ENCODE peak calls at places on chromosomes 7 and 10, in ten cellular contexts. Q is fibroblast of lung, B is GM23338, G is neural progenitor cell, C is hepatocyte, O is mammary epithelial cell, I is K562, J is H1, Y is H9, A is IMR-90. X is an unnamed sample.

GRCh38 chr10:121217331-121217730 is 366.2 kb downstream of the WDR11 start:
- DNase-seq in Q (no peak), B (no peak), G (no peak), C (no peak), O (no peak), I (no peak), J (no peak), Y (no peak), A (no peak), X (no peak)

GRCh38 chr7:127993317-127993716 is 37.9 kb downstream of the LRRC4 start:
- DNase-seq in Q (no peak), B (no peak), G (no peak), C (no peak), O (no peak), I (no peak), J (no peak), Y (no peak), A (no peak), X (no peak)

GRCh38 chr10:90138844-90139243 is 437.5 kb downstream of the KIF20B start:
- DNase-seq in Q (peak; percentile 36), B (peak; percentile 69), G (peak; percentile 20), C (peak; percentile 14), O (no peak), I (no peak), J (no peak), Y (no peak), A (no peak), X (no peak)

GRCh38 chr7:27239780-27240731 is 2.5 kb upstream of the EVX1 start:
- DNase-seq in Q (no peak), B (no peak), G (peak; percentile 35), C (no peak), O (no peak), I (no peak), J (no peak), Y (peak; percentile 37), A (no peak), X (no peak)

GRCh38 chr10:32446701-32447406 is 914 bp downstream of the CCDC7 start:
- DNase-seq in Q (peak; percentile 54), B (peak; percentile 27), G (no peak), C (peak; percentile 15), O (no peak), I (peak; percentile 24), J (no peak), Y (no peak), A (peak; percentile 22), X (peak; percentile 17)

GRCh38 chr7:101862280-101863220 is 45.1 kb downstream of the CUX1 start:
- DNase-seq in Q (peak; percentile 34), B (peak; percentile 60), G (peak; percentile 51), C (no peak), O (no peak), I (peak; percentile 79), J (no peak), Y (no peak), A (peak; percentile 27), X (no peak)

GRCh38 chr7:30068117-30068516 is 39.9 kb downstream of the PLEKHA8 start:
- DNase-seq in Q (peak; percentile 69), B (no peak), G (no peak), C (no peak), O (peak; percentile 50), I (no peak), J (no peak), Y (no peak), A (peak; percentile 85), X (peak; percentile 91)

GRCh38 chr10:93600861-93601773 is at the start of gene RBP4:
- DNase-seq in Q (peak; percentile 33), B (peak; percentile 36), G (peak; percentile 55), C (peak; percentile 83), O (no peak), I (no peak), J (no peak), Y (peak; percentile 33), A (peak; percentile 32), X (peak; percentile 46)

GRCh38 chr7:1950623-1951523 is 280.8 kb downstream of the ELFN1 start:
- DNase-seq in Q (peak; percentile 49), B (no peak), G (no peak), C (no peak), O (no peak), I (peak; percentile 71), J (no peak), Y (no peak), A (peak; percentile 3), X (peak; percentile 19)
- H4K20me1 ChIP-seq in Q (no peaks in the 10 kb centered on the region), B (no peaks in the 10 kb centered on the region), G (no peaks in the 10 kb centered on the region), C (no peaks in the 10 kb centered on the region), O (no peaks in the 10 kb centered on the region), I (no peaks in the 10 kb centered on the region), J (no peaks in the 10 kb centered on the region), Y (no peaks in the 10 kb centered on the region), A (no peaks in the 10 kb centered on the region), X (peaks cover 3% of the 10 kb centered on the region)

GRCh38 chr10:117535752-117536358 is 6.7 kb upstream of the EMX2 start:
- DNase-seq in Q (no peak), B (no peak), G (peak; percentile 57), C (no peak), O (no peak), I (no peak), J (no peak), Y (no peak), A (no peak), X (no peak)
- H3K27me3 ChIP-seq in Q (peaks cover 78% of the 10 kb centered on the region), B (peaks cover 100% of the 10 kb centered on the region), G (peaks cover 100% of the 10 kb centered on the region), C (peaks cover 98% of the 10 kb centered on the region), O (peaks cover 68% of the 10 kb centered on the region), I (peaks cover 92% of the 10 kb centered on the region), J (peaks cover 100% of the 10 kb centered on the region), Y (peaks cover 98% of the 10 kb centered on the region), A (peaks cover 90% of the 10 kb centered on the region), X (peaks cover 92% of the 10 kb centered on the region)

GRCh38 chr10:125095228-125095627 is 65.1 kb downstream of the CTBP2 start:
- DNase-seq in Q (no peak), B (no peak), G (no peak), C (no peak), O (no peak), I (no peak), J (no peak), Y (no peak), A (no peak), X (no peak)

GRCh38 chr10:125093199-125093841 is 67.0 kb downstream of the CTBP2 start:
- DNase-seq in Q (peak; percentile 68), B (no peak), G (no peak), C (peak; percentile 42), O (no peak), I (no peak), J (no peak), Y (no peak), A (peak; percentile 73), X (peak; percentile 60)

GRCh38 chr10:125095776-125096175 is 64.6 kb downstream of the CTBP2 start:
- DNase-seq in Q (no peak), B (no peak), G (no peak), C (no peak), O (no peak), I (no peak), J (no peak), Y (no peak), A (no peak), X (no peak)

GRCh38 chr10:125094826-125095225 is 65.5 kb downstream of the CTBP2 start:
- DNase-seq in Q (no peak), B (no peak), G (no peak), C (no peak), O (no peak), I (no peak), J (no peak), Y (no peak), A (no peak), X (no peak)

DNA sequence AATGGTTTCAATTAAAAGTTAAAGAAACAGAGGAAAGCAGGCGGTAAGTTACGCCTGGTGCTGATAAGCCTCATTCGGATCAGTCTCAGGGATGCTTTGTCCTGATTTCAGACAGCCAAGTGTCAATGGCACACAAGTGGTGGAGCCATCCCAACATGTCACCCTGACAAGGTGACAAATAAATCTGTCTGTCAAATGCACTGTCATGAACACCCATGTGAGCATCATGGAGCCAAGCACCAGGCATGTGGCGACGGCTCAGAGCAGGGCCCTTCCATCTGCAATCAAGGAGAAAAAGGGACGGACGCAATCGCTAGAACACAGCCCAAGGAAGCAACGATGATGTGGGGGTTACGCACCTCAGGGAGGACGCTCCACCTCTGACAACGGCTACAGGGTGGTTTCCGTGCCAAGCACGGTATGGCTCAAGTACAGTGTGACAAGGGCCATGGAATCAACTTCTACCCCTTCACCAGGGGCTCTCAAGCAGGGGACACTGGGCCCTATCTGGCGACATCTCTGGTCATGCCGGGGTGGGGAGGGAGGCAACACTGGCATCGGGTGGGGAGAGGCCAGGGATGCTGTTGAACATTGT is 66.2 kb downstream of the CTBP2 start:
- DNase-seq in Q (no peak), B (no peak), G (peak; percentile 19), C (no peak), O (no peak), I (no peak), J (no peak), Y (no peak), A (no peak), X (no peak)
- H3K27ac ChIP-seq in Q (no peak overlapping the region), B (peak overlapping the region; percentile 45), G (no peak overlapping the region), C (peak overlapping the region; percentile 61), O (no peak overlapping the region), I (no peak overlapping the region), J (peak overlapping the region; percentile 40), Y (no peak overlapping the region), A (no peak overlapping the region), X (peak overlapping the region; percentile 63)

GRCh38 chr10:125061557-125062243 is 98.7 kb downstream of the CTBP2 start:
- DNase-seq in Q (no peak), B (no peak), G (no peak), C (no peak), O (no peak), I (no peak), J (no peak), Y (no peak), A (no peak), X (no peak)

GRCh38 chr10:125060851-125061556 is 99.4 kb downstream of the CTBP2 start:
- DNase-seq in Q (peak; percentile 87), B (peak; percentile 87), G (peak; percentile 84), C (peak; percentile 88), O (peak; percentile 72), I (no peak), J (peak; percentile 34), Y (peak; percentile 78), A (peak; percentile 80), X (peak; percentile 75)

GRCh38 chr10:125064681-125065492 is 95.5 kb downstream of the CTBP2 start:
- DNase-seq in Q (no peak), B (peak; percentile 58), G (no peak), C (peak; percentile 61), O (peak; percentile 98), I (no peak), J (no peak), Y (no peak), A (peak; percentile 49), X (peak; percentile 91)

GRCh38 chr10:125062244-125063208 is 97.8 kb downstream of the CTBP2 start:
- DNase-seq in Q (peak; percentile 43), B (no peak), G (no peak), C (no peak), O (no peak), I (no peak), J (no peak), Y (no peak), A (no peak), X (no peak)

DNA sequence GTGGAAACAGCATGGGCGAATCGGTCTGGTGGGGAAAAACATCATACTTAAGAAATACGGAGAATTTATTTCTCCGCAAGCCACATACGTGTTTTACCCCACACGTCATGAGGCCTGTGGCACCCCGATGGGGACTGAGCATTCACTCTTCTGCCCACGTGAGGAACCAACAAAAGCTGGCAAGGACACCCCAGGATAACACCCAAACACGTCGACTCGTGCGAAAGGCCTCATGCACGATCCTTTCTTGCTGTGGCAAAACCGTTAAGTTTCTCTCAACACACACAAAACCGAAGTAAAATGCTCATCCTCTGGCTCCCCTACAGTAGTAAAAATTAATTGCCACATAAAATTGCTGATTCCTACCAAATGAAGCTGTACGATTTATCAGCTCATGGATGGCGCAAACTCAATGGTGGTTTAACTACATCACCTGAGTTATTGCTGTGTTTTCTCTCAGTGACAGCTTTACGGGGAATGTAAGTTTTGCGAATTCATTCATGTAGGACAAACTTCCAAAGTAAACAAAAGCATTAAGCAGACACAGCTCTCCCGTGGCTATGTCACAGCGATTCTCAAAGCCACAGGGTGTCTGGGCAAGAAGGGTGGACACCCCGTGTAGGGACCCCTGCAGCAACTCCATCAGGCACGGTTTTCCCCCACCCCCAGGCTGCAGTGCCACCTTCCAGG is 97.0 kb downstream of the CTBP2 start:
- DNase-seq in Q (no peak), B (no peak), G (no peak), C (no peak), O (no peak), I (no peak), J (no peak), Y (no peak), A (no peak), X (no peak)
- H4K20me1 ChIP-seq in Q (no peaks in the 10 kb centered on the region), B (peaks cover 95% of the 10 kb centered on the region), G (peaks cover 100% of the 10 kb centered on the region), C (peaks cover 73% of the 10 kb centered on the region), O (no peaks in the 10 kb centered on the region), I (peaks cover 23% of the 10 kb centered on the region), J (peaks cover 69% of the 10 kb centered on the region), Y (peaks cover 6% of the 10 kb centered on the region), A (peaks cover 89% of the 10 kb centered on the region), X (peaks cover 93% of the 10 kb centered on the region)

X was measured in astrocyte.